ENCODE peak calls at places on chromosomes 1 and 21, in eight cellular contexts. Y is GM12892, O is transverse colon, R is fibroblast of mammary gland, U is NCI-H1436, C is adrenal gland, D is choroid plexus epithelial cell, X is prostate gland. G is an unnamed sample.

GRCh38 chr1:193545171-193545570 is 358.8 kb upstream of the B3GALT2 start:
- DNase-seq in R (no peak), Y (no peak), U (no peak), O (no peak), D (peak), C (no peak), X (no peak), G (no peak)

GRCh38 chr1:237084399-237085077 is 42.6 kb downstream of the RYR2 start:
- DNase-seq in C (no peak), O (no peak), X (no peak), U (no peak), Y (no peak), R (no peak), D (no peak), G (no peak)

GRCh38 chr1:152049291-152050073 is 12.7 kb upstream of the S100A11 start:
- DNase-seq in C (no peak), O (no peak), D (peak), Y (no peak), U (no peak), X (no peak), R (peak), G (no peak)

GRCh38 chr1:21340230-21340564 is 49.9 kb upstream of the ECE1 start:
- DNase-seq in U (peak), D (no peak), Y (no peak), R (no peak), C (peak), O (peak), X (peak), G (peak)

GRCh38 chr1:26023826-26024225 is 2.3 kb downstream of the EXTL1 start:
- DNase-seq in X (no peak), Y (no peak), O (no peak), U (no peak), R (no peak), C (no peak), D (no peak), G (no peak)

GRCh38 chr1:21268281-21269239 is 21.7 kb downstream of the ECE1 start:
- DNase-seq in U (no peak), X (no peak), C (peak), O (peak), R (no peak), D (no peak), Y (no peak), G (no peak)

GRCh38 chr1:41882068-41882477 is 36.6 kb downstream of the HIVEP3 start:
- DNase-seq in D (no peak), R (no peak), X (peak), C (no peak), U (no peak), O (peak), Y (no peak), G (no peak)

GRCh38 chr21:45347712-45348477 is 57.1 kb upstream of the COL18A1 start:
- DNase-seq in O (no peak), X (no peak), Y (no peak), U (no peak), C (no peak), R (no peak), D (no peak), G (no peak)

GRCh38 chr1:3811595-3811911 is 15.3 kb upstream of the LRRC47 start:
- DNase-seq in D (no peak), U (no peak), R (no peak), O (no peak), C (no peak), X (no peak), Y (no peak), G (no peak)

GRCh38 chr21:46375560-46376230 is 51.7 kb downstream of the PCNT start:
- DNase-seq in D (no peak), X (no peak), Y (no peak), R (no peak), U (no peak), C (no peak), O (no peak), G (no peak)

GRCh38 chr1:92315766-92316413 is 17.0 kb downstream of the RPAP2 start:
- DNase-seq in X (no peak), C (no peak), D (no peak), Y (no peak), U (no peak), O (peak), R (no peak), G (no peak)

GRCh38 chr1:179124866-179125265 is 43.0 kb downstream of the TOR3A start:
- DNase-seq in U (no peak), R (peak), Y (no peak), C (no peak), O (no peak), X (no peak), D (no peak), G (no peak)

GRCh38 chr1:25820247-25821111 is 725 bp downstream of the MTFR1L start:
- DNase-seq in C (peak), U (no peak), Y (peak), X (no peak), O (peak), R (peak), D (peak), G (peak)

GRCh38 chr1:163013826-163014600 is 55.1 kb upstream of the RGS4 start:
- DNase-seq in U (no peak), R (no peak), C (no peak), Y (no peak), D (peak), O (no peak), X (no peak), G (no peak)

GRCh38 chr1:3809680-3810079 is 13.4 kb upstream of the LRRC47 start:
- DNase-seq in X (no peak), R (no peak), O (no peak), U (no peak), D (no peak), C (no peak), Y (no peak), G (peak)

GRCh38 chr1:241822846-241823245 is 25.2 kb upstream of the EXO1 start:
- DNase-seq in D (no peak), X (no peak), C (no peak), R (peak), O (no peak), Y (no peak), U (no peak), G (no peak)

GRCh38 chr1:237562247-237562823 is 328.4 kb downstream of the ZP4 start:
- DNase-seq in X (peak), R (peak), D (peak), U (peak), Y (no peak), O (no peak), C (no peak), G (no peak)

GRCh38 chr1:94917251-94917650 is 9.7 kb downstream of the CNN3 start:
- DNase-seq in D (no peak), U (no peak), Y (no peak), C (no peak), R (peak), O (no peak), X (no peak), G (no peak)

GRCh38 chr21:31284797-31285397 is 59.2 kb downstream of the TIAM1 start:
- DNase-seq in U (no peak), D (peak), X (no peak), C (no peak), Y (no peak), R (peak), O (no peak), G (no peak)

GRCh38 chr1:11925938-11926292 is 312 bp downstream of the KIAA2013 start:
- DNase-seq in U (no peak), D (no peak), X (no peak), R (no peak), Y (no peak), C (peak), O (no peak), G (no peak)

GRCh38 chr1:201565771-201566528 is 27.0 kb downstream of the NAV1 start:
- DNase-seq in U (peak), O (no peak), R (no peak), X (no peak), D (no peak), Y (no peak), C (no peak), G (no peak)

GRCh38 chr1:184716158-184716557 is 38.5 kb downstream of the EDEM3 start:
- DNase-seq in R (no peak), D (peak), Y (no peak), X (no peak), C (no peak), U (no peak), O (no peak), G (no peak)

GRCh38 chr1:59505596-59506028 is 208.7 kb downstream of the FGGY start:
- DNase-seq in O (no peak), R (peak), C (no peak), D (no peak), X (no peak), U (no peak), Y (no peak), G (no peak)

GRCh38 chr21:37821791-37822450 is 94.3 kb downstream of the KCNJ6 start:
- DNase-seq in O (no peak), C (no peak), Y (no peak), R (no peak), X (no peak), D (peak), U (no peak), G (no peak)

GRCh38 chr1:103180660-103181059 is 72.3 kb upstream of the COL11A1 start:
- DNase-seq in O (no peak), X (no peak), U (no peak), C (no peak), D (peak), Y (no peak), R (peak), G (no peak)

GRCh38 chr1:33300673-33301072 is 20.2 kb downstream of the A3GALT2 start:
- DNase-seq in D (peak), U (no peak), C (peak), O (peak), Y (no peak), R (peak), X (peak), G (peak)

GRCh38 chr21:46137908-46138307 is 17.5 kb downstream of the FTCD start:
- DNase-seq in C (no peak), U (no peak), D (no peak), X (no peak), Y (no peak), R (no peak), O (no peak), G (no peak)

GRCh38 chr1:166920561-166921475 is 44.8 kb upstream of the TADA1 start:
- DNase-seq in C (no peak), Y (no peak), O (no peak), U (no peak), X (no peak), D (no peak), R (no peak), G (no peak)

GRCh38 chr1:182680901-182681300 is 3.5 kb downstream of the RGS8 start:
- DNase-seq in Y (no peak), O (no peak), U (no peak), C (no peak), R (peak), D (peak), X (no peak), G (no peak)

GRCh38 chr1:152505083-152505482 is 5.5 kb upstream of the LCE5A start:
- DNase-seq in C (no peak), Y (no peak), O (no peak), X (no peak), D (no peak), U (no peak), R (no peak), G (no peak)

GRCh38 chr1:221022331-221022730 is 143.1 kb downstream of the HLX start:
- DNase-seq in C (no peak), U (no peak), Y (no peak), R (no peak), X (no peak), O (no peak), D (no peak), G (no peak)

GRCh38 chr1:200890818-200891773 is 3.6 kb upstream of the INAVA start:
- DNase-seq in U (no peak), R (peak), C (peak), X (peak), Y (no peak), D (peak), O (peak), G (no peak)

GRCh38 chr1:205497351-205497750 is 7.1 kb upstream of the CDK18 start:
- DNase-seq in O (no peak), Y (no peak), D (no peak), U (peak), X (no peak), R (no peak), C (no peak), G (no peak)

GRCh38 chr1:236997882-236998281 is 6.4 kb downstream of the MT1HL1 start:
- DNase-seq in D (no peak), C (no peak), U (no peak), R (no peak), O (no peak), Y (no peak), X (no peak), G (no peak)

GRCh38 chr1:185244015-185244747 is 72.9 kb downstream of the IVNS1ABP start:
- DNase-seq in Y (no peak), R (peak), C (peak), U (no peak), O (no peak), X (no peak), D (peak), G (no peak)

GRCh38 chr1:93516164-93516563 is 68.2 kb downstream of the FNBP1L start:
- DNase-seq in D (no peak), U (no peak), R (peak), Y (no peak), O (no peak), X (no peak), C (no peak), G (no peak)

GRCh38 chr1:14800014-14800413 is 201.5 kb downstream of the KAZN start:
- DNase-seq in U (no peak), O (no peak), C (no peak), X (no peak), R (no peak), Y (no peak), D (no peak), G (no peak)

GRCh38 chr1:31618916-31619846 is 1.7 kb downstream of the HCRTR1 start:
- DNase-seq in Y (no peak), D (no peak), X (no peak), C (no peak), U (no peak), O (no peak), R (no peak), G (no peak)

GRCh38 chr1:36479505-36480051 is 3.1 kb downstream of the CSF3R start:
- DNase-seq in D (peak), C (no peak), U (no peak), O (no peak), X (no peak), R (no peak), Y (no peak), G (no peak)

G was measured in mucosa of gallbladder.